ENCODE peak calls at places on chromosomes 4 and X, in nine cellular contexts. One of them, this sample, is unnamed.

GRCh38 chr4:57378766-57379165 is 268.6 kb upstream of the IGFBP7 start:
- DNase-seq in brain microvascular endothelial cell: peak; percentile 18
- DNase-seq in AG04450: no peak
- DNase-seq in sigmoid colon: no peak
- DNase-seq in breast epithelium: no peak
- DNase-seq in cardiac muscle cell: peak; percentile 2
- DNase-seq in HCT116: no peak
- DNase-seq in HFFc6: no peak
- DNase-seq in mesothelial cell of epicardium: no peak
- DNase-seq in this sample: no peak

GRCh38 chr4:79408063-79408462 is at the start of gene GK2:
- DNase-seq in sigmoid colon: no peak
- DNase-seq in breast epithelium: no peak
- DNase-seq in HCT116: no peak
- DNase-seq in cardiac muscle cell: no peak
- DNase-seq in mesothelial cell of epicardium: no peak
- DNase-seq in AG04450: no peak
- DNase-seq in HFFc6: no peak
- DNase-seq in brain microvascular endothelial cell: no peak
- DNase-seq in this sample: no peak

GRCh38 chr4:3123201-3123671 is 48.8 kb downstream of the HTT start:
- DNase-seq in HFFc6: peak; percentile 52
- DNase-seq in cardiac muscle cell: peak; percentile 68
- DNase-seq in brain microvascular endothelial cell: peak; percentile 37
- DNase-seq in AG04450: no peak
- DNase-seq in HCT116: no peak
- DNase-seq in mesothelial cell of epicardium: no peak
- DNase-seq in breast epithelium: no peak
- DNase-seq in sigmoid colon: no peak
- DNase-seq in this sample: no peak

GRCh38 chr4:166435449-166435848 is 562.4 kb downstream of the TLL1 start:
- DNase-seq in brain microvascular endothelial cell: peak; percentile 81
- DNase-seq in cardiac muscle cell: peak; percentile 77
- DNase-seq in HCT116: no peak
- DNase-seq in mesothelial cell of epicardium: no peak
- DNase-seq in sigmoid colon: no peak
- DNase-seq in breast epithelium: no peak
- DNase-seq in HFFc6: peak; percentile 91
- DNase-seq in AG04450: no peak
- DNase-seq in this sample: no peak

GRCh38 chr4:121817006-121817405 is 6.7 kb downstream of the CCNA2 start:
- DNase-seq in sigmoid colon: no peak
- DNase-seq in HCT116: no peak
- DNase-seq in HFFc6: no peak
- DNase-seq in breast epithelium: no peak
- DNase-seq in brain microvascular endothelial cell: no peak
- DNase-seq in mesothelial cell of epicardium: no peak
- DNase-seq in AG04450: no peak
- DNase-seq in cardiac muscle cell: no peak
- DNase-seq in this sample: no peak

GRCh38 chr4:89906787-89907521 is 12.3 kb downstream of the MMRN1 start:
- DNase-seq in HCT116: no peak
- DNase-seq in mesothelial cell of epicardium: no peak
- DNase-seq in sigmoid colon: no peak
- DNase-seq in HFFc6: no peak
- DNase-seq in AG04450: no peak
- DNase-seq in breast epithelium: no peak
- DNase-seq in brain microvascular endothelial cell: no peak
- DNase-seq in cardiac muscle cell: no peak
- DNase-seq in this sample: no peak

GRCh38 chr4:10007436-10007740 is 13.9 kb downstream of the SLC2A9 start:
- DNase-seq in AG04450: no peak
- DNase-seq in brain microvascular endothelial cell: no peak
- DNase-seq in mesothelial cell of epicardium: no peak
- DNase-seq in breast epithelium: no peak
- DNase-seq in HCT116: no peak
- DNase-seq in cardiac muscle cell: no peak
- DNase-seq in HFFc6: no peak
- DNase-seq in sigmoid colon: no peak
- DNase-seq in this sample: no peak

GRCh38 chr4:186724861-186725419 is 1.3 kb upstream of the FAT1 start:
- DNase-seq in AG04450: no peak
- DNase-seq in HFFc6: no peak
- DNase-seq in cardiac muscle cell: peak; percentile 46
- DNase-seq in breast epithelium: no peak
- DNase-seq in HCT116: no peak
- DNase-seq in sigmoid colon: no peak
- DNase-seq in mesothelial cell of epicardium: no peak
- DNase-seq in brain microvascular endothelial cell: peak; percentile 36
- DNase-seq in this sample: no peak

GRCh38 chr4:6991771-6992557 is 51.2 kb upstream of the TADA2B start:
- DNase-seq in HFFc6: peak; percentile 76
- DNase-seq in sigmoid colon: no peak
- DNase-seq in breast epithelium: peak; percentile 62
- DNase-seq in HCT116: no peak
- DNase-seq in AG04450: peak; percentile 78
- DNase-seq in brain microvascular endothelial cell: peak; percentile 73
- DNase-seq in cardiac muscle cell: peak; percentile 95
- DNase-seq in mesothelial cell of epicardium: no peak
- DNase-seq in this sample: peak; percentile 51

GRCh38 chr4:151806511-151806927 is 45.7 kb upstream of the GATB start:
- DNase-seq in AG04450: peak; percentile 47
- DNase-seq in HFFc6: peak; percentile 91
- DNase-seq in brain microvascular endothelial cell: peak; percentile 78
- DNase-seq in cardiac muscle cell: peak; percentile 54
- DNase-seq in HCT116: no peak
- DNase-seq in breast epithelium: no peak
- DNase-seq in sigmoid colon: no peak
- DNase-seq in mesothelial cell of epicardium: no peak
- DNase-seq in this sample: no peak

GRCh38 chr4:43339435-43339834 is 446.9 kb downstream of the GRXCR1 start:
- DNase-seq in breast epithelium: no peak
- DNase-seq in HFFc6: no peak
- DNase-seq in sigmoid colon: no peak
- DNase-seq in cardiac muscle cell: peak; percentile 64
- DNase-seq in brain microvascular endothelial cell: peak; percentile 13
- DNase-seq in AG04450: no peak
- DNase-seq in HCT116: no peak
- DNase-seq in mesothelial cell of epicardium: no peak
- DNase-seq in this sample: no peak

GRCh38 chr4:105990933-105991332 is 95.7 kb downstream of the NPNT start:
- DNase-seq in brain microvascular endothelial cell: peak; percentile 65
- DNase-seq in mesothelial cell of epicardium: no peak
- DNase-seq in breast epithelium: peak; percentile 86
- DNase-seq in AG04450: no peak
- DNase-seq in HFFc6: peak; percentile 77
- DNase-seq in cardiac muscle cell: peak; percentile 41
- DNase-seq in sigmoid colon: peak; percentile 89
- DNase-seq in HCT116: peak; percentile 54
- DNase-seq in this sample: peak; percentile 21

GRCh38 chr4:185082549-185082948 is 60.5 kb upstream of the SLC25A4 start:
- DNase-seq in HFFc6: no peak
- DNase-seq in sigmoid colon: no peak
- DNase-seq in HCT116: no peak
- DNase-seq in AG04450: no peak
- DNase-seq in brain microvascular endothelial cell: no peak
- DNase-seq in mesothelial cell of epicardium: no peak
- DNase-seq in cardiac muscle cell: peak; percentile 8
- DNase-seq in breast epithelium: no peak
- DNase-seq in this sample: no peak

GRCh38 chr4:48033825-48034413 is 17.3 kb downstream of the NIPAL1 start:
- DNase-seq in HCT116: peak; percentile 10
- DNase-seq in breast epithelium: no peak
- DNase-seq in mesothelial cell of epicardium: no peak
- DNase-seq in cardiac muscle cell: peak; percentile 25
- DNase-seq in brain microvascular endothelial cell: peak; percentile 57
- DNase-seq in sigmoid colon: no peak
- DNase-seq in AG04450: no peak
- DNase-seq in HFFc6: peak; percentile 15
- DNase-seq in this sample: no peak

GRCh38 chr4:183797445-183798248 is 107.5 kb upstream of the STOX2 start:
- DNase-seq in brain microvascular endothelial cell: no peak
- DNase-seq in mesothelial cell of epicardium: peak; percentile 67
- DNase-seq in AG04450: no peak
- DNase-seq in HFFc6: no peak
- DNase-seq in breast epithelium: no peak
- DNase-seq in cardiac muscle cell: peak; percentile 29
- DNase-seq in HCT116: no peak
- DNase-seq in sigmoid colon: no peak
- DNase-seq in this sample: no peak

DNA sequence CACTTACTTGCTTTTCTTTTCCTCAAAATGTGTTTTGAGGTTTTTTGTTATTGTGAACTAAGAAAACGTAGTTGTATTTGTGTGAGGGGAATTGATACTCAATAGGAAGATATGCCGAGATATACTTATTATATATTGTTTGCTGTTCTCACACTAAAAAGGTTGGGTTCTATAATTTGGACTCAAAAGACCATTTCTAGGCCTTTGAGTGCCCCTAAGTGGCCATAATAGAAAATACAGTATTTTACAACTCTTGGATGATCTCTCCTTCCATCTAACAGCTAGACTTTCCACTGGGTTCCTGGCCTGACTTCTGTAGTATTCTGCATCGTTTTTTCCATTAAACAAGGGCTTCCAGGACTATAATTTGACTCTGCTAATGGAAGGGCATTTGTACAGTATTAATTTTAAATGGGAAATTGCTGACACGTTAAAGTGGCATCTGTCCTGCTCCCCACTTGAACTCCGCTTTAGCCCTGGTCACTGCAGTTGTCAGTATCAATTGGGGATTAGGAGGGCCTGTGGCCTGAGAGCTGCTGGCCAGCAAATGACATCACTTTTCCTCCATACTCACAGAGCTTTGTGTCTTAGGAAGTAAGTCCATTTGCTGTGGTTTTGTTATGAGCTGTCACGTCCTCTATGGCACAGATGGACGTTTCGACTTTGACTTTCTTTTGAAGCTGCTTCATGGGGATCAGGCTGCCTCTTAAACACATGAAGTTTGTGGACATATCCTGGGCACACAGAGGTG is 176.9 kb downstream of the SLIT2 start:
- DNase-seq in breast epithelium: no peak
- DNase-seq in brain microvascular endothelial cell: no peak
- DNase-seq in HCT116: no peak
- DNase-seq in mesothelial cell of epicardium: no peak
- DNase-seq in sigmoid colon: no peak
- DNase-seq in HFFc6: no peak
- DNase-seq in AG04450: no peak
- DNase-seq in cardiac muscle cell: peak; percentile 47
- DNase-seq in this sample: no peak
- TF ChIP-seq CTCF in breast epithelium: no peak
- TF ChIP-seq CTCF in brain microvascular endothelial cell: peak; percentile 26
- TF ChIP-seq CTCF in HCT116: peak; percentile 34
- TF ChIP-seq CTCF in mesothelial cell of epicardium: no peak
- TF ChIP-seq CTCF in sigmoid colon: no peak
- TF ChIP-seq CTCF in HFFc6: peak; percentile 54
- TF ChIP-seq CTCF in AG04450: peak; percentile 46
- TF ChIP-seq CTCF in cardiac muscle cell: peak; percentile 29
- TF ChIP-seq CTCF in this sample: peak; percentile 56

DNA sequence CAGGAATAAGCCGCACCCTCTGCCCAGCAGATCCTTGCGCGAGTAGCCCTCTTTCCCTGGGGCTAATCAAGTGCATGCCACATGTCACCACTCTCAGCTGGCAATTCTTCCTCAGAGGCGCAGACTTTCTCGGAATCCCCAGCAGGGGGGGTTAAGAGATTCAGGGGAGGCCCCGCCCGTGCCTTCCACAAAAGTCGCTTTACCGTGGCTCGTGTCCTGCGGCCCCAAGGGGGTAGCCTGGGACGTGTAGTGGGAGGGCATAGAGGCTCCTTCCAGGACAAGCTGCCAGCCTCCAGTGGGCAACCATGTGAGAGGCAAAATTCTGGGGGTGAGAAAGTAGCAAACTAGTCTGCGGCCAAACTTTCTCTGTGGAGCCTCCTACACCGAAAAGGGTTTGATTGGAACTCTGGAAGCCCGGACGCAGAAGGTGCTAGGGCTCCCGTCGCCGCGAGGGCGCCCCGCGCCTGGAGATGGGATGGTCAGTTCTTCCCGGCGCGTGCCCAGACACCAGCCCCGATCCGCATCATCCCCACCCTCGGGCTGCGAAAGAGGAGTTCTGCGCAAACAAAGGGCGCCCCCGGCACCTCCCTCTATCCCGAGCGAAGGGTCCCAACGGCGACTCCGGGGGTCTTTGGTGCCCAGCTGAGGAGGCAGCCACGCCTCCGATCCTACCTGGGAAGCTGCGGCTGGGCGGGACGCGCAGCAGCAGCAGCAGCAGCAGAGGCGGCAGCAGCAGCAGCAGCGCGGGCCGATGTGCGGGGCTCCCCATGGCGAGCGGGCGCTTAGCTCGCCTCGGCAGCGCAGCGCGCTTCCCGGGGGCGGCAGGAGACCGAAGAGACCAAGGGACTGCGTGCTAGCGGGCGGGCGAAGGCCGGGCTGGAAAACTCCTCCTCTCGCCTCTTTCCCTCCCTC is at the start of gene SRPX:
- DNase-seq in mesothelial cell of epicardium: peak; percentile 42
- DNase-seq in HFFc6: peak; percentile 41
- DNase-seq in HCT116: peak; percentile 41
- DNase-seq in brain microvascular endothelial cell: no peak
- DNase-seq in AG04450: no peak
- DNase-seq in sigmoid colon: peak; percentile 72
- DNase-seq in breast epithelium: no peak
- DNase-seq in cardiac muscle cell: peak; percentile 66
- DNase-seq in this sample: no peak
- TF ChIP-seq CTCF in mesothelial cell of epicardium: no peak
- TF ChIP-seq CTCF in HFFc6: peak; percentile 68
- TF ChIP-seq CTCF in HCT116: peak; percentile 10
- TF ChIP-seq CTCF in brain microvascular endothelial cell: peak; percentile 63
- TF ChIP-seq CTCF in AG04450: peak; percentile 47
- TF ChIP-seq CTCF in sigmoid colon: no peak
- TF ChIP-seq CTCF in breast epithelium: no peak
- TF ChIP-seq CTCF in cardiac muscle cell: peak; percentile 36
- TF ChIP-seq CTCF in this sample: no peak

GRCh38 chr4:168917150-168917779 is 92.8 kb downstream of the CBR4 start:
- DNase-seq in cardiac muscle cell: peak; percentile 72
- DNase-seq in sigmoid colon: no peak
- DNase-seq in mesothelial cell of epicardium: no peak
- DNase-seq in breast epithelium: no peak
- DNase-seq in HCT116: peak; percentile 22
- DNase-seq in AG04450: no peak
- DNase-seq in HFFc6: peak; percentile 22
- DNase-seq in brain microvascular endothelial cell: peak; percentile 24
- DNase-seq in this sample: no peak
- TF ChIP-seq CTCF in cardiac muscle cell: peak; percentile 51
- TF ChIP-seq CTCF in sigmoid colon: peak; percentile 40
- TF ChIP-seq CTCF in mesothelial cell of epicardium: peak; percentile 65
- TF ChIP-seq CTCF in breast epithelium: peak; percentile 60
- TF ChIP-seq CTCF in HCT116: peak; percentile 56
- TF ChIP-seq CTCF in AG04450: peak; percentile 58
- TF ChIP-seq CTCF in HFFc6: peak; percentile 82
- TF ChIP-seq CTCF in brain microvascular endothelial cell: peak; percentile 48
- TF ChIP-seq CTCF in this sample: peak; percentile 51

DNA sequence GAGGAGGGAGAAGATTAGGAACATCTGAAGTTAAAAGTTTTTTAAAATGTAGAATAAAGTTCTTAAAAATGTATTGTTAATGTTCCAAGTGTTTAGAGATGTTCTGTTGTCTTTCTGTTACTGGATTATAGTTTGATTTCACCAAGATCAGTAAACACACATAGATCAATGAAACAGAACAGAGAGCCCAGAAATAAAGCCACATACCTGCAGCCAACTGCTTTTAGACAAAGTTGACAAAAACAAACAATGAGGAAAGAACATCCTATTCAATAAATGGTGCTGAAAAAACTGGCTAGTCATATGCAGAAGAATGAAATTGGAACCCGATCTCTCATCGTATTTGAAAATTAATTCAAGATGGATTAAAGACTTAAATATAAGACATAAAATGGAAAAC is 966.3 kb upstream of the POU3F4 start:
- DNase-seq in AG04450: no peak
- DNase-seq in brain microvascular endothelial cell: no peak
- DNase-seq in cardiac muscle cell: no peak
- DNase-seq in mesothelial cell of epicardium: no peak
- DNase-seq in HCT116: no peak
- DNase-seq in HFFc6: no peak
- DNase-seq in sigmoid colon: no peak
- DNase-seq in breast epithelium: no peak
- DNase-seq in this sample: no peak
- TF ChIP-seq CTCF in AG04450: no peak
- TF ChIP-seq CTCF in brain microvascular endothelial cell: no peak
- TF ChIP-seq CTCF in cardiac muscle cell: no peak
- TF ChIP-seq CTCF in mesothelial cell of epicardium: no peak
- TF ChIP-seq CTCF in HCT116: no peak
- TF ChIP-seq CTCF in HFFc6: no peak
- TF ChIP-seq CTCF in sigmoid colon: no peak
- TF ChIP-seq CTCF in breast epithelium: no peak
- TF ChIP-seq CTCF in this sample: no peak